ENCODE peak calls at places on chromosomes 11 and 22, in four cellular contexts. T is suprapubic skin, G is stomach, V is HL-60. R is an unnamed sample.

GRCh38 chr11:72227316-72228228 is 3.0 kb downstream of the INPPL1 start:
- DNase-seq in G (peak), V (no peak), T (peak), R (peak)

GRCh38 chr11:75191330-75191717 is 40.4 kb downstream of the SLCO2B1 start:
- DNase-seq in T (no peak), V (no peak), G (no peak), R (no peak)

GRCh38 chr22:32618461-32619140 is 144.0 kb downstream of the FBXO7 start:
- DNase-seq in T (no peak), G (no peak), V (no peak), R (peak)

GRCh38 chr11:125082611-125083311 is 19.7 kb downstream of the SLC37A2 start:
- DNase-seq in T (no peak), V (no peak), G (no peak), R (no peak)

GRCh38 chr11:70743941-70744351 is 345.6 kb downstream of the CTTN start:
- DNase-seq in T (no peak), G (no peak), V (no peak), R (no peak)

GRCh38 chr11:124174001-124174400 is 9.1 kb upstream of the OR10D3 start:
- DNase-seq in T (no peak), G (no peak), V (no peak), R (no peak)

GRCh38 chr11:102177974-102178631 is 67.9 kb downstream of the YAP1 start:
- DNase-seq in G (no peak), T (no peak), V (peak), R (no peak)

GRCh38 chr22:17368144-17368726 is 1.0 kb upstream of the CECR2 start:
- DNase-seq in V (no peak), T (no peak), G (no peak), R (peak)

DNA sequence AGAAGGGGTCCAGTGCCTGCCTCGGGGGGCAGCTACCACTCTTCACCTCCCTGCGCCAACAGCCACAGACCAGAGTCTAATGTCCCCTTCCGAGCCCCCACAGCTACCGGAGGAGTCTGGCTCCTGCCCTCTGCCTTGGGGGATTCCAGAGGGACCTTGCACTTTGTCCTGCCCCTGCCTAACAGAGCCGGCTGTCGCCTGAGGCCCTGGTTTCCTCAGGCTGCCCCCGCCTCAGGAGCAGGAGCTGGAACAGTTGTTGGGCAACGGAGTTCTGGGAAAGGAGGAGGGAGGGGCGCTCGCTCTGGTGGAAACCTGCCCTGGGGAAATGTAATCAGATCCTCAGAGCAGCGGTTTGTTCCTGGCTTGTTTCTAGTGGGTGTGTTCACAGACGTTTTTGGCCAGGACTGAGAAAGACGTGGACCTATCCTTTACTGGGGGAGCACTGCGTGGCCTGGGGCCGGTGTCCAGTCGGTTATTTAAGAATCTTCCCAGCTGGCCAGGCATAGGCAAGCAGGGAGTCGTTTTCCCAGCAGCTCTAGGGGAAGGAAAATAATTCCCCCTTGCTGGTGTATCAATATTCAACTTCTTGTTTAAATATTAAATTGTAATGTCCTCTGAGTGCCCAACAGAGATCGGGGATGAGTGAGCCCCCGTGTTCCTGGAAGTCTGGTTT is 32.3 kb downstream of the A4GALT start:
- DNase-seq in G (peak), T (peak), V (no peak), R (peak)
- TF ChIP-seq POLR2AphosphoS5 in G (peak), T (peak), V (no peak), R (peak)

GRCh38 chr22:40189979-40190378 is 12.3 kb downstream of the TNRC6B start:
- DNase-seq in G (no peak), V (no peak), T (no peak), R (no peak)
- H3K27ac ChIP-seq in G (no peak), V (no peak), T (no peak), R (no peak)

GRCh38 chr11:119223856-119224255 is 17.7 kb downstream of the CBL start:
- DNase-seq in V (no peak), T (no peak), G (no peak), R (no peak)

GRCh38 chr11:119222308-119222707 is 16.2 kb downstream of the CBL start:
- DNase-seq in V (no peak), T (no peak), G (no peak), R (no peak)

GRCh38 chr11:119222891-119223290 is 16.8 kb downstream of the CBL start:
- DNase-seq in T (no peak), V (no peak), G (no peak), R (no peak)

GRCh38 chr11:119218141-119218878 is 12.2 kb downstream of the CBL start:
- DNase-seq in V (no peak), T (no peak), G (no peak), R (no peak)
- TF ChIP-seq POLR2AphosphoS5 in V (no peak), T (no peak), G (peak), R (no peak)

GRCh38 chr22:24975813-24976341 is 23.4 kb downstream of the KIAA1671 start:
- DNase-seq in V (no peak), T (peak), G (no peak), R (peak)
- H3K27ac ChIP-seq in V (no peak), T (peak), G (peak), R (peak)

GRCh38 chr22:41184679-41185078 is 20.4 kb upstream of the L3MBTL2 start:
- DNase-seq in T (no peak), V (no peak), G (no peak), R (no peak)
- TF ChIP-seq POLR2AphosphoS5 in T (no peak), V (no peak), G (no peak), R (no peak)

GRCh38 chr11:534197-534591 is 1.2 kb downstream of the HRAS start:
- DNase-seq in V (no peak), G (no peak), T (peak), R (no peak)
- H3K27ac ChIP-seq in V (no peak), G (no peak), T (peak), R (no peak)

GRCh38 chr11:47186076-47186936 is at the start of gene PACSIN3:
- DNase-seq in G (peak), V (no peak), T (no peak), R (peak)
- TF ChIP-seq POLR2AphosphoS5 in G (peak), V (no peak), T (no peak), R (peak)